ENCODE peak calls at places on chromosomes 16 and 17, in four cellular contexts. Z is HCT116, D is GM12878, U is K562. H is an unnamed sample. For H3K36me3, the result is how much of the 10 kb centered on the place peaks cover.

GRCh38 chr16:50984688-50985087 is 166.4 kb downstream of the SALL1 start:
- DNase-seq in Z (no peak), D (no peak), U (no peak), H (no peak)

GRCh38 chr17:64357191-64357981 is 33.3 kb downstream of the PECAM1 start:
- DNase-seq in Z (no peak), D (no peak), U (no peak), H (no peak)

GRCh38 chr16:85462405-85463227 is 150.5 kb upstream of the GSE1 start:
- DNase-seq in Z (no peak), D (no peak), U (peak), H (no peak)

GRCh38 chr17:43013296-43013695 is 6.7 kb downstream of the IFI35 start:
- DNase-seq in Z (no peak), D (no peak), U (no peak), H (no peak)

GRCh38 chr17:59761385-59762021 is 54.0 kb downstream of the VMP1 start:
- DNase-seq in Z (no peak), D (no peak), U (no peak), H (no peak)

GRCh38 chr17:66834919-66835454 is at the start of gene CACNG5:
- DNase-seq in Z (no peak), D (no peak), U (peak), H (no peak)

GRCh38 chr16:88678224-88678979 is 7.9 kb downstream of the SNAI3 start:
- DNase-seq in Z (no peak), D (no peak), U (no peak), H (no peak)

GRCh38 chr16:85393674-85394510 is 219.2 kb upstream of the GSE1 start:
- DNase-seq in Z (no peak), D (no peak), U (peak), H (no peak)

GRCh38 chr17:42679001-42679491 is 2.3 kb upstream of the PLEKHH3 start:
- DNase-seq in Z (no peak), D (no peak), U (peak), H (no peak)

GRCh38 chr16:12083625-12084024 is 107.1 kb downstream of the SNX29 start:
- DNase-seq in Z (no peak), D (no peak), U (no peak), H (no peak)

GRCh38 chr16:5512037-5512436 is 414.4 kb upstream of the EEF2KMT start:
- DNase-seq in Z (no peak), D (no peak), U (no peak), H (no peak)

GRCh38 chr16:15572329-15573001 is 70.5 kb downstream of the MARF1 start:
- DNase-seq in Z (no peak), D (no peak), U (no peak), H (no peak)

GRCh38 chr16:3825103-3825502 is 55.4 kb downstream of the CREBBP start:
- DNase-seq in Z (no peak), D (no peak), U (no peak), H (no peak)

GRCh38 chr16:17766012-17766411 is 295.3 kb upstream of the XYLT1 start:
- DNase-seq in Z (no peak), D (no peak), U (no peak), H (no peak)

GRCh38 chr17:80838381-80839345 is 153.0 kb upstream of the CHMP6 start:
- DNase-seq in Z (no peak), D (no peak), U (no peak), H (no peak)

GRCh38 chr17:80964231-80964856 is 27.3 kb upstream of the CHMP6 start:
- DNase-seq in Z (no peak), D (no peak), U (no peak), H (no peak)

GRCh38 chr16:11602321-11602720 is 15.6 kb upstream of the LITAF start:
- DNase-seq in Z (no peak), D (no peak), U (no peak), H (no peak)

GRCh38 chr17:28948873-28949184 is 2.5 kb downstream of the PHF12 start:
- DNase-seq in Z (no peak), D (no peak), U (no peak), H (no peak)

GRCh38 chr16:67430504-67431076 is 331 bp upstream of the HSD11B2 start:
- DNase-seq in Z (no peak), D (no peak), U (peak), H (no peak)

GRCh38 chr17:30429155-30429554 is 48.1 kb upstream of the GOSR1 start:
- DNase-seq in Z (no peak), D (no peak), U (no peak), H (no peak)

GRCh38 chr17:49598918-49599317 is 23.2 kb downstream of the NXPH3 start:
- DNase-seq in Z (no peak), D (no peak), U (no peak), H (no peak)

GRCh38 chr17:45857977-45858708 is 13.5 kb downstream of the SPPL2C start:
- DNase-seq in Z (no peak), D (no peak), U (no peak), H (peak)

GRCh38 chr17:17580662-17581470 is 10.6 kb downstream of the PEMT start:
- DNase-seq in Z (no peak), D (no peak), U (no peak), H (no peak)

GRCh38 chr17:73902416-73903181 is 258.4 kb upstream of the SDK2 start:
- DNase-seq in Z (no peak), D (no peak), U (no peak), H (peak)

GRCh38 chr16:11665071-11665491 is 3.2 kb upstream of the SNN start:
- DNase-seq in Z (no peak), D (no peak), U (no peak), H (peak)

GRCh38 chr17:45777388-45777787 is 6.7 kb upstream of the CRHR1 start:
- DNase-seq in Z (no peak), D (no peak), U (no peak), H (no peak)

GRCh38 chr16:13969711-13970110 is 49.8 kb downstream of the ERCC4 start:
- DNase-seq in Z (no peak), D (no peak), U (no peak), H (no peak)

GRCh38 chr16:81700071-81700779 is 78.9 kb upstream of the PLCG2 start:
- DNase-seq in Z (no peak), D (no peak), U (no peak), H (no peak)

GRCh38 chr17:79838541-79839274 is 532 bp downstream of the CBX4 start:
- DNase-seq in Z (no peak), D (no peak), U (peak), H (no peak)

GRCh38 chr17:80855968-80856862 is 135.4 kb upstream of the CHMP6 start:
- DNase-seq in Z (peak), D (peak), U (peak), H (no peak)

GRCh38 chr16:19809693-19810092 is 75.0 kb downstream of the GPRC5B start:
- DNase-seq in Z (no peak), D (no peak), U (no peak), H (no peak)

GRCh38 chr17:21530311-21530710 is 154.2 kb downstream of the KCNJ12 start:
- DNase-seq in Z (no peak), D (no peak), U (no peak), H (no peak)

DNA sequence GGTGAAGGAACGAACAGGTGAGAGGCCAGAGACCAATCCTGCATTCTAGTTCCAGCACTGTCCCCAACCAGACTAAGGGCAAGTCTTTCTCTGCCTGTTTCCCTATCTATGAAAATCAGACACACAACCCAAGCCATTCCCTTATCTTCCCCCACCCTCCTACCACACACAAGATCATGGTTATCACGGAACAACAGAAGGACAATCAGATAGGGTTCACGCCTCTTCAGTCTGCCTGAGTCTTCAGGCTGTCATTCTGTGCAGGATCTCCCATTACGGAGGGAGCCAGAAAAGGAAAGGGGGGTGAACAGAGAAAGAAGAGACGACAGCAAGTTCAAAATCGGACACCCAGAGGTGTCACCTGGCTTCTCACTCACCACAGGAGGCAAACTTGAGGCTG is 11.1 kb downstream of the TLE7 start:
- DNase-seq in Z (no peak), D (no peak), U (peak), H (no peak)
- H3K4me3 ChIP-seq in Z (no peak), D (no peak), U (no peak), H (no peak)

GRCh38 chr17:38735161-38735997 is 5.2 kb downstream of the CISD3 start:
- DNase-seq in Z (no peak), D (no peak), U (peak), H (no peak)
- TF ChIP-seq ZNF274 in Z (no peak), D (no peak), U (no peak), H (no peak)

GRCh38 chr17:8911205-8911604 is 43.7 kb upstream of the PIK3R6 start:
- DNase-seq in Z (no peak), D (no peak), U (no peak), H (no peak)
- H3K36me3 ChIP-seq in Z (under half), D (under half), U (under half), H (under half)

GRCh38 chr17:55281592-55282378 is 17.0 kb downstream of the HLF start:
- DNase-seq in Z (no peak), D (no peak), U (no peak), H (no peak)

GRCh38 chr17:55279203-55279602 is 14.4 kb downstream of the HLF start:
- DNase-seq in Z (no peak), D (no peak), U (no peak), H (no peak)

GRCh38 chr17:55282379-55282702 is 17.6 kb downstream of the HLF start:
- DNase-seq in Z (no peak), D (no peak), U (no peak), H (no peak)

GRCh38 chr17:55278173-55278748 is 13.5 kb downstream of the HLF start:
- DNase-seq in Z (no peak), D (no peak), U (no peak), H (no peak)

GRCh38 chr17:55279788-55280579 is 15.2 kb downstream of the HLF start:
- DNase-seq in Z (no peak), D (no peak), U (no peak), H (no peak)
- H3K4me3 ChIP-seq in Z (no peak), D (no peak), U (no peak), H (no peak)